ENCODE peak calls at places on chromosomes 2 and 18, in four cellular contexts. V is A549, C is WTC11, W is HepG2. N is an unnamed sample.

GRCh38 chr18:22485808-22486244 is 68.1 kb upstream of the CTAGE1 start:
- DNase-seq in V (no peak), C (no peak), W (no peak), N (no peak)

GRCh38 chr2:2656046-2656715 is 325.1 kb upstream of the MYT1L start:
- DNase-seq in V (no peak), C (no peak), W (no peak), N (no peak)

GRCh38 chr2:64374686-64375085 is 79.3 kb upstream of the LGALSL start:
- DNase-seq in V (no peak), C (no peak), W (no peak), N (no peak)

GRCh38 chr2:186576614-186577013 is 13.2 kb upstream of the ITGAV start:
- DNase-seq in V (no peak), C (no peak), W (no peak), N (no peak)

GRCh38 chr18:8662574-8663255 is 42.6 kb upstream of the MTCL1 start:
- DNase-seq in V (no peak), C (peak), W (no peak), N (no peak)

GRCh38 chr2:64681479-64681967 is 27.8 kb upstream of the SERTAD2 start:
- DNase-seq in V (no peak), C (no peak), W (no peak), N (no peak)

GRCh38 chr2:28268386-28268785 is 124.3 kb upstream of the FOSL2 start:
- DNase-seq in V (no peak), C (no peak), W (no peak), N (no peak)

GRCh38 chr2:112183327-112184025 is 45.3 kb downstream of the FBLN7 start:
- DNase-seq in V (no peak), C (no peak), W (no peak), N (no peak)

GRCh38 chr18:45324489-45325111 is 290.7 kb upstream of the SLC14A2 start:
- DNase-seq in V (no peak), C (peak), W (no peak), N (no peak)
- TF ChIP-seq HMGXB4 in V (no peak), C (no peak), W (no peak), N (no peak)

DNA sequence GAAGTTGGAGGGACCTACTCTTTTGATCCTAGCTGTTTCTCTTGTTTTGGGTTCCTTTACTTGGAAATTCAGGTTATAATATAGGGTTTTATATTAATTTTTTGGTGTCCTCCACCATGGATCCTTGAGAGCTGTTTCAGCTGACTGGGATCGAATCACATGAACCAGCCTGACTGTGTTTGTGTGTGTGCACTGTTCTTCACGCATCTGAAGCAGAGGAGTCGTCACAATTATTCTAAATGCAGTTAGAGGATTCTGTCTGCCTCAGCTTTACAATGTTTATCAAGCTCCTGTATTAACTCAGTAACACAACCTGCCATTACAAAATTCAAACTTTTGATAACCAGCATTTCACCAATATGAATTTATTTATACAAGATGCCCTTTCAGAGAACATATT is 475.0 kb downstream of the ARHGAP15 start:
- DNase-seq in V (no peak), C (no peak), W (no peak), N (no peak)
- TF ChIP-seq HMGXB4 in V (no peak), C (no peak), W (no peak), N (no peak)

GRCh38 chr2:223486741-223487140 is 115.4 kb downstream of the SCG2 start:
- DNase-seq in V (no peak), C (no peak), W (no peak), N (no peak)
- TF ChIP-seq HMGXB4 in V (no peak), C (no peak), W (no peak), N (no peak)

GRCh38 chr2:9167718-9168657 is 38.6 kb upstream of the ASAP2 start:
- DNase-seq in V (no peak), C (no peak), W (peak), N (no peak)
- TF ChIP-seq HMGXB4 in V (no peak), C (no peak), W (no peak), N (no peak)

N was measured in K562.